ENCODE peak calls at places on chromosome 5, in eight cellular contexts. Q is A549, U is pancreas, E is AG04450, F is heart left ventricle, V is fibroblast of villous mesenchyme, R is OCI-LY7, B is GM12864. Y is an unnamed sample.
A peak's percentile ranks its signal among the peaks of the same experiment; 100 is the strongest.

GRCh38 chr5:173004447-173004846 is 20.9 kb downstream of the ATP6V0E1 start:
- DNase-seq in Q (no peak), U (no peak), E (no peak), F (no peak), V (no peak), R (no peak), B (no peak), Y (no peak)

GRCh38 chr5:149878371-149878770 is 66.2 kb downstream of the PDE6A start:
- DNase-seq in Q (peak; percentile 57), U (no peak), E (no peak), F (no peak), V (no peak), R (no peak), B (no peak), Y (peak; percentile 55)

GRCh38 chr5:35852084-35852734 is 4.5 kb upstream of the IL7R start:
- DNase-seq in Q (peak; percentile 21), U (no peak), E (no peak), F (no peak), V (no peak), R (peak; percentile 49), B (no peak), Y (no peak)

GRCh38 chr5:158881076-158881880 is 218.4 kb downstream of the EBF1 start:
- DNase-seq in Q (no peak), U (no peak), E (no peak), F (no peak), V (no peak), R (peak; percentile 41), B (no peak), Y (no peak)

GRCh38 chr5:68872088-68872842 is 221.5 kb upstream of the SLC30A5 start:
- DNase-seq in Q (no peak), U (no peak), E (no peak), F (no peak), V (peak; percentile 22), R (no peak), B (no peak), Y (no peak)

GRCh38 chr5:171901764-171902163 is 104.7 kb downstream of the FBXW11 start:
- DNase-seq in Q (no peak), U (no peak), E (no peak), F (no peak), V (no peak), R (no peak), B (no peak), Y (no peak)

GRCh38 chr5:172860520-172861443 is 26.7 kb downstream of the ERGIC1 start:
- DNase-seq in Q (no peak), U (peak; percentile 69), E (no peak), F (peak; percentile 91), V (peak; percentile 65), R (no peak), B (no peak), Y (peak; percentile 71)

GRCh38 chr5:145960166-145960565 is 23.8 kb downstream of the SH3RF2 start:
- DNase-seq in Q (no peak), U (no peak), E (no peak), F (no peak), V (no peak), R (no peak), B (no peak), Y (no peak)

GRCh38 chr5:53985796-53986195 is 324.6 kb downstream of the ARL15 start:
- DNase-seq in Q (no peak), U (no peak), E (no peak), F (no peak), V (no peak), R (no peak), B (no peak), Y (no peak)

GRCh38 chr5:82164957-82165698 is 113.0 kb downstream of the RPS23 start:
- DNase-seq in Q (peak; percentile 86), U (no peak), E (no peak), F (no peak), V (no peak), R (no peak), B (no peak), Y (peak; percentile 72)

GRCh38 chr5:181189363-181189961 is 15.5 kb downstream of the TRIM7 start:
- DNase-seq in Q (no peak), U (no peak), E (no peak), F (no peak), V (peak; percentile 47), R (peak; percentile 67), B (no peak), Y (peak; percentile 53)

GRCh38 chr5:33321026-33321425 is 119.7 kb upstream of the TARS1 start:
- DNase-seq in Q (peak; percentile 23), U (peak; percentile 6), E (peak; percentile 86), F (no peak), V (peak; percentile 94), R (no peak), B (no peak), Y (peak; percentile 100)

GRCh38 chr5:100731768-100732167 is 171.3 kb downstream of the ST8SIA4 start:
- DNase-seq in Q (no peak), U (no peak), E (no peak), F (no peak), V (peak; percentile 6), R (peak; percentile 50), B (peak; percentile 51), Y (no peak)

GRCh38 chr5:33890147-33890546 is 1.6 kb downstream of the ADAMTS12 start:
- DNase-seq in Q (no peak), U (no peak), E (no peak), F (no peak), V (peak; percentile 45), R (no peak), B (no peak), Y (peak; percentile 25)

GRCh38 chr5:174751154-174751990 is 27.0 kb downstream of the MSX2 start:
- DNase-seq in Q (no peak), U (no peak), E (no peak), F (no peak), V (no peak), R (no peak), B (no peak), Y (no peak)

GRCh38 chr5:138936-139335 is 47.0 kb downstream of the PLEKHG4B start:
- DNase-seq in Q (no peak), U (no peak), E (no peak), F (no peak), V (no peak), R (no peak), B (no peak), Y (no peak)

GRCh38 chr5:35557742-35558141 is 59.9 kb upstream of the SPEF2 start:
- DNase-seq in Q (no peak), U (no peak), E (no peak), F (no peak), V (no peak), R (no peak), B (no peak), Y (no peak)

GRCh38 chr5:180104131-180104530 is 32.6 kb upstream of the RNF130 start:
- DNase-seq in Q (no peak), U (no peak), E (no peak), F (no peak), V (no peak), R (no peak), B (no peak), Y (no peak)

GRCh38 chr5:61401726-61402125 is 69.7 kb downstream of the ZSWIM6 start:
- DNase-seq in Q (peak; percentile 39), U (no peak), E (no peak), F (no peak), V (no peak), R (no peak), B (no peak), Y (peak; percentile 69)

GRCh38 chr5:143121135-143121474 is 282.4 kb downstream of the NR3C1 start:
- DNase-seq in Q (no peak), U (no peak), E (no peak), F (no peak), V (no peak), R (no peak), B (no peak), Y (no peak)

GRCh38 chr5:58114324-58114723 is 345.6 kb downstream of the PLK2 start:
- DNase-seq in Q (no peak), U (no peak), E (peak; percentile 21), F (no peak), V (no peak), R (no peak), B (no peak), Y (peak; percentile 53)

GRCh38 chr5:164048527-164048926 is 543.1 kb downstream of the MAT2B start:
- DNase-seq in Q (no peak), U (no peak), E (no peak), F (no peak), V (no peak), R (no peak), B (no peak), Y (peak; percentile 70)

DNA sequence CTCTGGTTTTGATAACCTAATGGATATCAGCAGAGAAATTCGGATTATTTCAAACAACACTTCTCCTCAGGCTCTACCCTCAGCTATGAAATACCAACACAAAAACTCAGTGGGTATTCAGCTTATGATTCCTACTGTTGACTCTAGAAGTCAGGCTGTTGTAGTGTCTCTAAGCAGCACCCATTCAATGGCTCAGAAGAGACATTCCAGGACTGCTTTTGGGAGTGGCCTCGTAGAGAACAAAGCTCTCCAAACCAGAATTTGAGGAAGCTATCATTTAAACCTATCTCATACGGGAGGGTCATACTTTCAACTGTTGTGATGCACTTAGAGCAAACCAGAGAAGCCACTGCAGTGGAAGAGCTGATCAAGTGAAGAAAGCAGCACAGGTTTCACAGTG is 34.1 kb downstream of the ETF1 start:
- DNase-seq in Q (no peak), U (no peak), E (no peak), F (no peak), V (peak; percentile 17), R (no peak), B (no peak), Y (no peak)
- TF ChIP-seq CTCF in Q (no peak), U (no peak), E (no peak), F (no peak), V (no peak), R (no peak), B (no peak), Y (no peak)

DNA sequence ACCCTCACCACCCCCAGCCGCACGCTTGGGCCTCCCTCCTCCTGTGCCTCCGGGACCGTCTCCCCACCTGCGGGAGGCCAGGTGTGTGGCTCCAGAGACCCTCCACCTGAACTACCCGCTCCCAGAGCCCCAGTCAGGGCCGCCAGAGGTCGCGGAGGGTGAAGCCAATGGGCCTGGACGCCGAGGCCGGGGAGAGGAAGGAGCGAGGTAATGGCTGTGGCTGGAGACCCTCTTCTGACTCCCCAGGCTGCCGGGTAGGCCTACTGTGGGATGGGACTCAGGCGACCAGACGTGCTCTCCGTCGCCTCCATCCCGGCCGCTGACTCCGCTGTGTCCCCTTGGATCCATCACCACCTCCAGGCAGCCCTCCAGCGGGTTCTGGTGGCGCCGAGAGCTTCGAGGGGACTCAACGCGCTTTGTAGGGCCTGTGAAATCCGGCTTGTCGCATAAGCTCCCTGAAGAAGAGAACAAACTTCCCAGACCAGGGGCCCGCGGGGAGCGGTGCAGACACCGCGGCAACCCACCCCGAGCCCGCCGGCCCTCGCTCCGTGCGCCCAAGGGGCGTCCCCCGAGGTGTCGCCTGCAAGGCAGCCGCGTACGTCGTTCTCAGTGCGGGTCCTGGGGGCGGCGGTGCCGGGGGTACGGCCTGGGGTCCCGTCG is 12.6 kb downstream of the IRX2 start:
- DNase-seq in Q (no peak), U (no peak), E (no peak), F (no peak), V (no peak), R (no peak), B (no peak), Y (no peak)
- H3K4me3 ChIP-seq in Q (peak overlapping the region; percentile 39), U (peak overlapping the region; percentile 29), E (no peak overlapping the region), F (peak overlapping the region; percentile 49), V (no peak overlapping the region), R (no peak overlapping the region), B (no peak overlapping the region), Y (peak overlapping the region; percentile 47)

GRCh38 chr5:122192883-122193496 is 63.6 kb downstream of the ZNF474 start:
- DNase-seq in Q (peak; percentile 58), U (no peak), E (peak; percentile 41), F (no peak), V (peak; percentile 76), R (peak; percentile 46), B (peak; percentile 25), Y (peak; percentile 81)
- TF ChIP-seq CTCF in Q (peak; percentile 63), U (peak; percentile 59), E (peak; percentile 58), F (peak; percentile 62), V (peak; percentile 55), R (peak; percentile 78), B (peak; percentile 55), Y (peak; percentile 71)

GRCh38 chr5:1181451-1182359 is 19.7 kb upstream of the SLC6A19 start:
- DNase-seq in Q (no peak), U (peak; percentile 84), E (no peak), F (peak; percentile 16), V (no peak), R (no peak), B (no peak), Y (no peak)
- H3K4me3 ChIP-seq in Q (no peak overlapping the region), U (no peak overlapping the region), E (no peak overlapping the region), F (no peak overlapping the region), V (no peak overlapping the region), R (no peak overlapping the region), B (no peak overlapping the region), Y (no peak overlapping the region)